ENCODE peak calls at places on chromosomes 11 and 22, in seven cellular contexts. C is astrocyte of the spinal cord, W is heart right ventricle, P is cardiac muscle cell, K is psoas muscle, G is right lobe of liver, D is chondrocyte. E is an unnamed sample.
A peak's percentile ranks its signal among the peaks of the same experiment; 100 is the strongest.

GRCh38 chr11:83449338-83449913 is 163.3 kb upstream of the CCDC90B start:
- DNase-seq in C (no peak), W (no peak), P (no peak), K (no peak), G (no peak), D (no peak), E (no peak)

GRCh38 chr11:119262668-119263351 is 54.1 kb downstream of the MCAM start:
- DNase-seq in C (peak; percentile 47), W (no peak), P (no peak), K (no peak), G (no peak), D (no peak), E (peak; percentile 14)

GRCh38 chr11:8209208-8209807 is 40.5 kb upstream of the RIC3 start:
- DNase-seq in C (no peak), W (no peak), P (no peak), K (no peak), G (no peak), D (peak; percentile 75), E (no peak)

GRCh38 chr22:50708474-50708873 is 29.5 kb upstream of the ACR start:
- DNase-seq in C (no peak), W (no peak), P (no peak), K (no peak), G (no peak), D (no peak), E (no peak)

GRCh38 chr11:14007566-14007965 is 45.0 kb downstream of the SPON1 start:
- DNase-seq in C (no peak), W (no peak), P (no peak), K (no peak), G (no peak), D (no peak), E (no peak)

GRCh38 chr22:37782340-37783168 is 25.2 kb upstream of the GCAT start:
- DNase-seq in C (peak; percentile 15), W (no peak), P (no peak), K (no peak), G (no peak), D (no peak), E (peak; percentile 73)

GRCh38 chr11:34380696-34381095 is 22.9 kb upstream of the ABTB2 start:
- DNase-seq in C (peak; percentile 55), W (no peak), P (no peak), K (no peak), G (no peak), D (no peak), E (no peak)

GRCh38 chr11:2444301-2445106 is at the start of the genes KCNQ1 and TRPM5:
- DNase-seq in C (no peak), W (no peak), P (peak; percentile 78), K (peak; percentile 44), G (peak; percentile 55), D (no peak), E (no peak)

GRCh38 chr11:124839051-124839971 is 25.9 kb upstream of the ROBO3 start:
- DNase-seq in C (no peak), W (no peak), P (peak; percentile 36), K (no peak), G (no peak), D (no peak), E (no peak)

GRCh38 chr22:22507743-22508273 is 734 bp downstream of the ZNF280B start:
- DNase-seq in C (peak; percentile 1), W (no peak), P (no peak), K (no peak), G (no peak), D (no peak), E (no peak)

GRCh38 chr11:127238321-127238720 is 237.8 kb upstream of the KIRREL3 start:
- DNase-seq in C (no peak), W (no peak), P (no peak), K (no peak), G (no peak), D (no peak), E (no peak)

GRCh38 chr11:105489431-105489830 is 120.4 kb upstream of the GRIA4 start:
- DNase-seq in C (peak; percentile 18), W (no peak), P (peak; percentile 40), K (no peak), G (no peak), D (no peak), E (no peak)

GRCh38 chr11:45254070-45254469 is 32.1 kb downstream of the SYT13 start:
- DNase-seq in C (no peak), W (no peak), P (no peak), K (no peak), G (no peak), D (no peak), E (no peak)

GRCh38 chr22:19229600-19229999 is 51.1 kb upstream of the SLC25A1 start:
- DNase-seq in C (no peak), W (no peak), P (no peak), K (no peak), G (no peak), D (no peak), E (no peak)

GRCh38 chr22:24554316-24555159 is at the start of gene GUCD1:
- DNase-seq in C (peak; percentile 27), W (no peak), P (peak; percentile 31), K (peak; percentile 41), G (peak; percentile 50), D (no peak), E (no peak)

GRCh38 chr11:693415-693831 is 1.6 kb downstream of the DEAF1 start:
- DNase-seq in C (no peak), W (no peak), P (no peak), K (no peak), G (no peak), D (no peak), E (no peak)

GRCh38 chr22:46929689-46930225 is 167.3 kb downstream of the TBC1D22A start:
- DNase-seq in C (no peak), W (no peak), P (no peak), K (no peak), G (no peak), D (no peak), E (no peak)
- TF ChIP-seq CTCF in C (no peak), W (no peak), P (no peak), K (no peak), G (no peak), D (no peak), E (no peak)

GRCh38 chr22:30362632-30363281 is 6.0 kb downstream of the CCDC157 start:
- DNase-seq in C (no peak), W (no peak), P (no peak), K (no peak), G (no peak), D (no peak), E (no peak)
- TF ChIP-seq CTCF in C (no peak), W (no peak), P (no peak), K (no peak), G (no peak), D (no peak), E (no peak)

DNA sequence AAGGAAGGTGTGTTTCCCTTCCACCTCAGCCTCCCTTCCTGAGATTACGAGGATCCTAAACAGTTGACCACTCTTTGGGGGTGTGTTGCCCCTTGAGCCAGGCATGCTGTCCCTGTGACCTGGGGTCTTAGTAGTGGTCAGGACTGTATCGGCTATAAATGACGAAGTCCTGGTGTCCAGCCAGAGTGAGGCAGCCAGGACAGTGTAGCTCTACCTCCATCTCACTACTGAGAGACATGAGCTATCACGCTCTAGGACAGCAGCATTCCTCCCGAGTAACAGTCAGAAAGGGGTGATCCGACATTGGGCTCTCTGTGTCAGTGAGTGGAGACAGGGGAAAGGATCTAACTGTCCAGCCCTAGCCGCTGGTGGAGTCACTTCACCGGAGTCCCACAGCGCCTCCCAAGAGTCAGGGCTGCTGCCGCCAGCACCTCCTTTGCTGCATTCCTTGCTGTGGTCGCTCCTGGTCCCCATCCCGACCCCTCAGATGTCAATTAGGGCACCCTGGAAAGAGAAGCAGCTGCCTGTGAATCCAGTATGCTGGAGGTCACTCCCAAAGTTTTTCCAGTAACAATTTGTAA is 3.3 kb upstream of the B3GNT6 start:
- DNase-seq in C (no peak), W (no peak), P (no peak), K (no peak), G (no peak), D (no peak), E (no peak)
- TF ChIP-seq CTCF in C (no peak), W (no peak), P (no peak), K (no peak), G (no peak), D (no peak), E (no peak)

GRCh38 chr11:79159657-79160450 is 281.0 kb downstream of the TENM4 start:
- DNase-seq in C (no peak), W (no peak), P (no peak), K (no peak), G (no peak), D (no peak), E (no peak)
- TF ChIP-seq CTCF in C (peak; percentile 18), W (no peak), P (peak; percentile 37), K (no peak), G (peak; percentile 17), D (peak; percentile 73), E (peak; percentile 23)

GRCh38 chr22:45400046-45400445 is 13.4 kb downstream of the SMC1B start:
- DNase-seq in C (no peak), W (no peak), P (no peak), K (no peak), G (no peak), D (no peak), E (no peak)

GRCh38 chr22:45398214-45398613 is 15.2 kb downstream of the SMC1B start:
- DNase-seq in C (no peak), W (no peak), P (peak; percentile 2), K (no peak), G (no peak), D (peak; percentile 67), E (no peak)

GRCh38 chr22:45402466-45402865 is 10.9 kb downstream of the SMC1B start:
- DNase-seq in C (no peak), W (no peak), P (no peak), K (no peak), G (no peak), D (no peak), E (no peak)

DNA sequence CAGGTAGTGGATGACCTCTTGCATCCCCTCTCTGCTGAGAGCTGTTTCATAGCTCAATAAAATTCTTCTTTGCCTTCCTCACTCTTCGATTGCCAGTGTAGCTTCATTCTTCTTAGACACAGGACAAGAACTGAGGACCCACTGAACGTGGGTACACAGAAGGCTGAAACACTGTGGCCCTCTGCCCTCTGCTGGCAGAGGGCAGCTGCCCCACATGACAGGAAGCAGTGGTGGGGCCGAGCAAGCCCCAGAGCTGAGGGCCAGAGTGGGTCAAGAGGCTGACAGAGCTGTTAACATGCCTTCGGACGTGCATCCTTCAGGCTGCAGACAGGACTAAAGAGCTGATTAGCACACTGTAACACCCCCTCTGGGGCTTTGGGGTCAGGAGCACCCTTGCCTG is 15.6 kb downstream of the SMC1B start:
- DNase-seq in C (no peak), W (no peak), P (peak; percentile 17), K (no peak), G (no peak), D (no peak), E (no peak)
- TF ChIP-seq CTCF in C (peak; percentile 5), W (no peak), P (peak; percentile 9), K (no peak), G (no peak), D (peak; percentile 11), E (peak; percentile 14)